ENCODE peak calls at places on chromosomes 4 and X, in ten cellular contexts. A is T follicular helper cell; D is sciatic nerve; U is LHCN-M2; T is effector memory CD8-positive, alpha-beta T cell; K is GM06990; R is EL; Y is NK-92 treated with Interleukin-12 subunit alpha and Interleukin-12 subunit beta, amount 100 ng/mL, for 24 hours; S is stimulated activated CD4-positive, alpha-beta T cell treated with anti-CD3 and anti-CD28 coated beads, TNF-alpha, amount 100 ng/mL, for 1 hour; J is NCI-H510A treated with DMSO at 0.1 percent for 48 hours. B is an unnamed sample.

GRCh38 chr4:172042714-172043114 is 229.5 kb downstream of the GALNTL6 start:
- DNase-seq in R (peak), D (no peak), U (peak), A (no peak), K (no peak), T (no peak), Y (peak), J (peak), S (no peak), B (peak)

GRCh38 chr4:87060957-87061356 is 126.1 kb downstream of the AFF1 start:
- DNase-seq in D (no peak), S (no peak), U (peak), A (no peak), J (no peak), Y (no peak), R (peak), T (no peak), K (no peak), B (no peak)

GRCh38 chr4:96698891-96699290 is 859.0 kb downstream of the PDHA2 start:
- DNase-seq in K (no peak), U (no peak), D (no peak), Y (no peak), R (no peak), J (no peak), A (no peak), T (no peak), S (no peak), B (no peak)

GRCh38 chrX:132908891-132909290 is 49.5 kb downstream of the HS6ST2 start:
- DNase-seq in U (no peak), K (no peak), S (no peak), J (no peak), R (no peak), D (no peak), A (no peak), T (no peak), Y (no peak), B (no peak)

GRCh38 chrX:43504394-43504793 is 151.7 kb upstream of the MAOA start:
- DNase-seq in T (no peak), D (no peak), A (no peak), J (no peak), K (no peak), U (no peak), Y (no peak), S (no peak), R (no peak), B (no peak)

GRCh38 chrX:140091276-140091886 is 126.1 kb upstream of the CXorf66 start:
- DNase-seq in D (no peak), R (no peak), J (no peak), S (no peak), K (peak), Y (no peak), T (no peak), A (peak), U (no peak), B (no peak)

GRCh38 chr4:91128519-91128918 is 1001.3 kb downstream of the CCSER1 start:
- DNase-seq in Y (no peak), D (no peak), T (no peak), S (no peak), U (no peak), A (no peak), J (no peak), R (no peak), K (no peak), B (no peak)

GRCh38 chr4:70190579-70190978 is 4.9 kb upstream of the ODAM start:
- DNase-seq in K (no peak), J (no peak), Y (no peak), A (no peak), S (no peak), T (no peak), U (no peak), D (no peak), R (no peak), B (no peak)

GRCh38 chr4:175540732-175541131 is 271.3 kb downstream of the GPM6A start:
- DNase-seq in D (no peak), R (no peak), Y (no peak), T (no peak), U (no peak), K (no peak), J (no peak), A (no peak), S (no peak), B (no peak)

GRCh38 chrX:101550362-101550761 is at the start of gene ARMCX1:
- DNase-seq in A (no peak), D (peak), K (peak), U (peak), Y (no peak), S (no peak), R (peak), T (no peak), J (peak), B (peak)